ENCODE peak calls at places on chromosomes 5 and 9, in nine cellular contexts. T is CD8-positive, alpha-beta T cell; F is heart left ventricle; D is ovary; U is heart right ventricle; W is iPS DF 6.9; A is OCI-LY7; G is H7; R is tibial nerve. H is an unnamed sample.

GRCh38 chr5:142283304-142283703 is 41.5 kb downstream of the SPRY4 start:
- DNase-seq in D (no peak), R (no peak), G (no peak), W (no peak), U (no peak), T (no peak), A (no peak), F (no peak), H (no peak)

GRCh38 chr9:13614060-13614459 is 334.6 kb upstream of the MPDZ start:
- DNase-seq in R (no peak), T (no peak), G (no peak), U (no peak), D (no peak), W (no peak), F (no peak), A (no peak), H (no peak)

GRCh38 chr9:86460211-86461002 is 106.2 kb upstream of the TUT7 start:
- DNase-seq in R (no peak), D (no peak), A (no peak), U (no peak), T (no peak), F (no peak), W (no peak), G (no peak), H (no peak)

GRCh38 chr5:57817001-57817453 is 334.4 kb upstream of the ACTBL2 start:
- DNase-seq in U (no peak), D (no peak), R (no peak), F (no peak), W (no peak), T (no peak), G (no peak), A (no peak), H (no peak)

GRCh38 chr9:124652203-124652992 is 118.7 kb downstream of the NR6A1 start:
- DNase-seq in A (no peak), U (no peak), G (no peak), R (no peak), W (no peak), D (no peak), F (peak; percentile 9), T (no peak), H (no peak)

GRCh38 chr5:138913773-138914172 is 38.6 kb upstream of the LRRTM2 start:
- DNase-seq in A (no peak), U (no peak), G (no peak), R (no peak), F (no peak), W (no peak), T (no peak), D (no peak), H (no peak)

GRCh38 chr5:115842089-115842881 is 550 bp downstream of the AP3S1 start:
- DNase-seq in F (no peak), D (no peak), W (no peak), T (no peak), G (no peak), R (no peak), A (peak; percentile 61), U (no peak), H (peak; percentile 82)

GRCh38 chr9:124308606-124309310 is 51.0 kb downstream of the NEK6 start:
- DNase-seq in R (no peak), T (no peak), D (no peak), F (no peak), G (no peak), U (no peak), A (no peak), W (no peak), H (no peak)

GRCh38 chr9:114250648-114251047 is 72.2 kb upstream of the ORM1 start:
- DNase-seq in A (no peak), F (no peak), R (no peak), T (no peak), W (no peak), U (no peak), D (no peak), G (no peak), H (no peak)

GRCh38 chr9:77384406-77384805 is 207.1 kb downstream of the VPS13A start:
- DNase-seq in A (no peak), F (no peak), R (no peak), U (no peak), D (no peak), W (no peak), T (no peak), G (no peak), H (no peak)

GRCh38 chr5:14364096-14364495 is 217.5 kb upstream of the OTULINL start:
- DNase-seq in G (no peak), R (no peak), T (no peak), D (no peak), A (peak; percentile 12), W (no peak), U (no peak), F (no peak), H (no peak)

GRCh38 chr9:27407966-27408365 is 111.0 kb upstream of the EQTN start:
- DNase-seq in T (no peak), R (no peak), W (no peak), F (no peak), A (no peak), U (no peak), D (no peak), G (no peak), H (no peak)

GRCh38 chr5:25963251-25964008 is 1075.0 kb downstream of the CDH9 start:
- DNase-seq in W (no peak), G (no peak), F (no peak), D (no peak), T (no peak), A (no peak), R (peak; percentile 69), U (peak; percentile 10), H (no peak)

GRCh38 chr9:92506184-92506857 is 24.0 kb upstream of the ASPN start:
- DNase-seq in G (no peak), D (peak; percentile 46), R (no peak), W (no peak), U (no peak), A (no peak), T (no peak), F (no peak), H (no peak)

GRCh38 chr9:107144475-107144874 is 138.6 kb upstream of the RAD23B start:
- DNase-seq in U (no peak), G (no peak), A (no peak), F (no peak), W (no peak), T (no peak), R (no peak), D (no peak), H (peak; percentile 74)

GRCh38 chr5:33788922-33789321 is 102.9 kb downstream of the ADAMTS12 start:
- DNase-seq in F (no peak), W (no peak), R (no peak), T (no peak), U (no peak), G (no peak), D (no peak), A (no peak), H (no peak)

GRCh38 chr9:93303258-93303771 is 119.4 kb downstream of the WNK2 start:
- DNase-seq in T (no peak), D (no peak), G (peak; percentile 39), R (no peak), F (no peak), A (no peak), U (no peak), W (no peak), H (no peak)

GRCh38 chr9:82073551-82073950 is 85.0 kb downstream of the SPATA31D1 start:
- DNase-seq in R (no peak), F (no peak), D (no peak), A (no peak), U (no peak), W (no peak), G (no peak), T (no peak), H (no peak)

GRCh38 chr5:67133781-67134180 is 62.8 kb downstream of the CD180 start:
- DNase-seq in A (no peak), R (no peak), U (no peak), F (no peak), W (no peak), T (no peak), G (no peak), D (no peak), H (no peak)

DNA sequence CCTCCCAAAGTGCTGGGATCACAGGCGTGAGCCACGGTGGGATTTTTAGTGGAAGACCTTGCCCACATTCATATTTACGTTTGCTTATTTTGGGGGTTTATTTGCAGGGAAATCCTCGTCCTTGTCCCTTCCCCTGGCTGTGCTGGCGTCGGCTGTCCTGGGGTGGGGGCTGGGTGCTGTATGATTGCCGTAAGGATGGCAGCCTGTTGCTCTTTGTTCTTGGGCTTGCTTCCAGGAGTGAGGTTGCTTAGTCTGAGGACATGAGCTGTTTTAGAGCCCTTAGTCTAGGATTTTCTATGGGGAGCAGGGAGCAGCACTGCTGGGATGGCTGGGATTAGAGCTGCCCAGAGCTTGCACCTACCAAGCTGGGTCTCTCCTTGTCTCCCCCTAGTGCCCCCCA is 85.8 kb upstream of the ASS1 start:
- DNase-seq in G (no peak), W (no peak), F (no peak), T (no peak), U (no peak), A (no peak), D (no peak), R (no peak), H (no peak)
- H3K4me3 ChIP-seq in G (no peak overlapping the region), W (no peak overlapping the region), F (no peak overlapping the region), T (no peak overlapping the region), U (no peak overlapping the region), A (no peak overlapping the region), D (no peak overlapping the region), R (no peak overlapping the region), H (no peak overlapping the region)

DNA sequence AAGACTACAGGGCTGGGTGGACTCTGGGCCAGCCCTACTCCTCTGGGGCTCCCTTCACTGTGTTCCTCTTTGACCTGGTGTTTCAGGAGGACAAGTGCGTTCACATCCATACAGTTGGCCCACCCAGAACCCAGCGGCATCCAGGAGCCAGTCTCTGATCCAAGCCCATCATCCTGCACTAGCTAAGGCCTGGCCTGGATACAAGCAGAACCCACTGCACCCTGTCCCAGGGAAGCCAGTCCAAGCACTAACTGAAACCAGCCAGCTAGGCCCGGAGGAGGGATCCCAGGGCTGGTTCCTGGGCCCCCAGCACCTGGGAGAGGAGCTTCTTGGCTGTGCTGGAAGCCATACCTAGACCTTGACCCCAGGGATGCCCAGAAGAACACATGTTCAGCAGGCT is 4.1 kb upstream of the GBGT1 start:
- DNase-seq in D (no peak), A (no peak), R (no peak), W (no peak), T (no peak), F (no peak), G (peak; percentile 15), U (no peak), H (no peak)
- H3K36me3 ChIP-seq in D (no peaks in the 10 kb centered on the region), A (no peaks in the 10 kb centered on the region), R (no peaks in the 10 kb centered on the region), W (no peaks in the 10 kb centered on the region), T (no peaks in the 10 kb centered on the region), F (no peaks in the 10 kb centered on the region), G (no peaks in the 10 kb centered on the region), U (no peaks in the 10 kb centered on the region), H (no peaks in the 10 kb centered on the region)

GRCh38 chr5:3709724-3710348 is 114.2 kb downstream of the IRX1 start:
- DNase-seq in F (no peak), G (no peak), R (no peak), W (no peak), A (no peak), U (no peak), T (no peak), D (no peak), H (no peak)
- H3K4me3 ChIP-seq in F (no peak overlapping the region), G (no peak overlapping the region), R (no peak overlapping the region), W (no peak overlapping the region), A (no peak overlapping the region), U (no peak overlapping the region), T (no peak overlapping the region), D (no peak overlapping the region), H (no peak overlapping the region)

DNA sequence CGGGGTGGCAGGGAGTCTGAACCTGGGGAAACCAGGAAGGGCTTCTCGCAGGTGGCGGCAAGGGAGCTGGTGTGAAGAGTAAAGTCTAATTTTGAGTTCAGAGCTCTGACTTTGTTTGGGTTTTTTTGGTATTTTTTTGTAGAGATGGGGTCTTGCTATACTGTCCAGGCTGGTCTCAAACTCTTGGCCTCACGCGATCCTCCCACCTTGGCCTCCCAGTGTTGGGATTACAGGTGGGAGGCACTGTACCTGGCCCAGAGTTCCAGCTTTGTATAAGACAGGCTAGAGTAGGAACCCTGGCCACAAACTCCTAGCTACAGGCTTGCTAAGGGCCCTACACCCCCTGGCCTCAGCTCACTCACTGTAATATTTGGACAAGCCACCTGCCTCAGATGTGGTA is 105.1 kb upstream of the SARDH start:
- DNase-seq in G (no peak), W (no peak), F (no peak), R (no peak), D (no peak), T (no peak), A (no peak), U (no peak), H (no peak)
- H3K36me3 ChIP-seq in G (no peaks in the 10 kb centered on the region), W (no peaks in the 10 kb centered on the region), F (no peaks in the 10 kb centered on the region), R (no peaks in the 10 kb centered on the region), D (no peaks in the 10 kb centered on the region), T (no peaks in the 10 kb centered on the region), A (no peaks in the 10 kb centered on the region), U (no peaks in the 10 kb centered on the region), H (no peaks in the 10 kb centered on the region)